ENCODE peak calls at places on chromosomes 6 and 20, in eight cellular contexts. Z, U, H, N, E, W, C and Y are unnamed samples.

GRCh38 chr6:158457616-158458278 is 102.1 kb upstream of the TMEM181 start:
- DNase-seq in Z (no peak), U (no peak), H (no peak), N (peak; percentile 11), E (no peak), W (no peak), C (no peak), Y (no peak)

GRCh38 chr6:132359891-132360290 is 41.4 kb downstream of the MOXD1 start:
- DNase-seq in Z (no peak), U (no peak), H (no peak), N (no peak), E (no peak), W (no peak), C (no peak), Y (no peak)

GRCh38 chr6:33840064-33840926 is 36.5 kb upstream of the MLN start:
- DNase-seq in Z (peak; percentile 70), U (peak; percentile 66), H (no peak), N (peak; percentile 99), E (peak; percentile 51), W (no peak), C (no peak), Y (peak; percentile 71)

GRCh38 chr20:10501377-10501776 is 66.3 kb downstream of the SLX4IP start:
- DNase-seq in Z (no peak), U (no peak), H (no peak), N (no peak), E (no peak), W (no peak), C (no peak), Y (no peak)

GRCh38 chr6:107246972-107247615 is 131.8 kb upstream of the BEND3 start:
- DNase-seq in Z (no peak), U (no peak), H (no peak), N (no peak), E (no peak), W (no peak), C (no peak), Y (no peak)

GRCh38 chr20:61419010-61419409 is 166.9 kb downstream of the CDH4 start:
- DNase-seq in Z (no peak), U (no peak), H (no peak), N (no peak), E (no peak), W (no peak), C (peak; percentile 53), Y (no peak)

GRCh38 chr20:38659613-38659880 is 57.9 kb downstream of the ARHGAP40 start:
- DNase-seq in Z (no peak), U (no peak), H (no peak), N (no peak), E (no peak), W (no peak), C (no peak), Y (no peak)

GRCh38 chr6:144285548-144285797 is 338 bp downstream of the UTRN start:
- DNase-seq in Z (no peak), U (no peak), H (no peak), N (no peak), E (no peak), W (no peak), C (no peak), Y (no peak)

GRCh38 chr20:62896526-62896925 is 29.8 kb downstream of the DIDO1 start:
- DNase-seq in Z (no peak), U (no peak), H (no peak), N (no peak), E (no peak), W (no peak), C (no peak), Y (no peak)

GRCh38 chr6:169161572-169162167 is 92.0 kb downstream of the THBS2 start:
- DNase-seq in Z (peak; percentile 15), U (no peak), H (peak; percentile 70), N (no peak), E (no peak), W (peak; percentile 73), C (peak; percentile 51), Y (no peak)

GRCh38 chr6:40806479-40806878 is 219.3 kb upstream of the LRFN2 start:
- DNase-seq in Z (no peak), U (no peak), H (no peak), N (peak; percentile 14), E (no peak), W (no peak), C (no peak), Y (no peak)

GRCh38 chr20:51206032-51206662 is 183.2 kb upstream of the KCNG1 start:
- DNase-seq in Z (no peak), U (no peak), H (no peak), N (no peak), E (no peak), W (no peak), C (no peak), Y (no peak)

GRCh38 chr6:157265630-157266029 is 57.7 kb downstream of the TMEM242 start:
- DNase-seq in Z (no peak), U (no peak), H (peak; percentile 31), N (no peak), E (no peak), W (no peak), C (no peak), Y (no peak)

GRCh38 chr6:147561742-147562141 is 53.3 kb downstream of the SAMD5 start:
- DNase-seq in Z (no peak), U (no peak), H (no peak), N (no peak), E (no peak), W (no peak), C (no peak), Y (no peak)

GRCh38 chr6:36350082-36350481 is 13.4 kb upstream of the BNIP5 start:
- DNase-seq in Z (no peak), U (no peak), H (no peak), N (no peak), E (peak; percentile 28), W (no peak), C (no peak), Y (no peak)

GRCh38 chr6:149831380-149831820 is 32.8 kb downstream of the LRP11 start:
- DNase-seq in Z (no peak), U (no peak), H (no peak), N (no peak), E (no peak), W (no peak), C (no peak), Y (no peak)

GRCh38 chr6:134830945-134831344 is 119.0 kb downstream of the ALDH8A1 start:
- DNase-seq in Z (no peak), U (peak; percentile 17), H (no peak), N (no peak), E (no peak), W (no peak), C (no peak), Y (no peak)

GRCh38 chr20:6831461-6831860 is 64.0 kb downstream of the BMP2 start:
- DNase-seq in Z (no peak), U (no peak), H (no peak), N (no peak), E (no peak), W (no peak), C (no peak), Y (no peak)

GRCh38 chr6:98945311-98946005 is 2.3 kb downstream of the FBXL4 start:
- DNase-seq in Z (no peak), U (no peak), H (no peak), N (no peak), E (no peak), W (no peak), C (no peak), Y (peak; percentile 10)

GRCh38 chr6:98941319-98941718 is 6.4 kb downstream of the FBXL4 start:
- DNase-seq in Z (no peak), U (no peak), H (no peak), N (no peak), E (no peak), W (no peak), C (no peak), Y (no peak)

GRCh38 chr6:98944598-98945011 is 3.1 kb downstream of the FBXL4 start:
- DNase-seq in Z (no peak), U (no peak), H (no peak), N (peak; percentile 28), E (no peak), W (no peak), C (no peak), Y (no peak)

GRCh38 chr6:98944168-98944567 is 3.6 kb downstream of the FBXL4 start:
- DNase-seq in Z (no peak), U (no peak), H (no peak), N (no peak), E (no peak), W (no peak), C (no peak), Y (no peak)

GRCh38 chr6:98942263-98942803 is 5.4 kb downstream of the FBXL4 start:
- DNase-seq in Z (no peak), U (no peak), H (no peak), N (no peak), E (no peak), W (no peak), C (no peak), Y (no peak)
- TF ChIP-seq CTCF in Z (no peak), U (no peak), H (no peak), N (peak; percentile 27), E (no peak), W (no peak), C (no peak), Y (no peak)

DNA sequence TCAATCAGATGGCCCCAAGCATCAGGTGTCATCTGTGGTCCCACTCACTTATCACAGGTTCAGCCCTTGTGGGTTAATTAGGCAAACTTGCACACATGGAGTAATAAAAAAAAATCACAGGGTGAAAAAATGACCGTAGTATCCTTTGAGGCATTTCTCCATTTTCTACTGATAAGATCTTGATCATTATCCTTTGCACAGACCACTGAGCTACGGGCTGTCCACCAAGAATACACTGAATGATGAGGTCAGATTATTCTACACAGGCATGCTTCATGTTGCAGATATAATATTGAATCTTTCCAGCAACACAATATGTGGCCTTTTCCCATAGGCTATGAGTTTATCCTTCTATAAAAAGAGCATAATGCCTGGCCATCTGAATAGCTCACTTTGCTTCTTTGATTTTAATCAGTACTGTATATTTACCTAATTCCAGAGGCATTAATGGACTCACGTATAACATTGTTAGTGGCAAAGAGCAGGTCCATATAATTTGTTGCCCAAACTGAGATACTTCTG is 168.9 kb downstream of the FRK start:
- DNase-seq in Z (no peak), U (no peak), H (no peak), N (no peak), E (no peak), W (no peak), C (no peak), Y (peak; percentile 9)
- TF ChIP-seq CTCF in Z (no peak), U (no peak), H (no peak), N (no peak), E (no peak), W (no peak), C (no peak), Y (no peak)

GRCh38 chr20:24992420-24993205 is at the start of gene APMAP:
- DNase-seq in Z (peak; percentile 98), U (peak; percentile 96), H (peak; percentile 97), N (peak; percentile 87), E (peak; percentile 98), W (peak; percentile 95), C (peak; percentile 99), Y (peak; percentile 95)
- TF ChIP-seq CTCF in Z (no peak), U (no peak), H (no peak), N (no peak), E (no peak), W (no peak), C (no peak), Y (no peak)

DNA sequence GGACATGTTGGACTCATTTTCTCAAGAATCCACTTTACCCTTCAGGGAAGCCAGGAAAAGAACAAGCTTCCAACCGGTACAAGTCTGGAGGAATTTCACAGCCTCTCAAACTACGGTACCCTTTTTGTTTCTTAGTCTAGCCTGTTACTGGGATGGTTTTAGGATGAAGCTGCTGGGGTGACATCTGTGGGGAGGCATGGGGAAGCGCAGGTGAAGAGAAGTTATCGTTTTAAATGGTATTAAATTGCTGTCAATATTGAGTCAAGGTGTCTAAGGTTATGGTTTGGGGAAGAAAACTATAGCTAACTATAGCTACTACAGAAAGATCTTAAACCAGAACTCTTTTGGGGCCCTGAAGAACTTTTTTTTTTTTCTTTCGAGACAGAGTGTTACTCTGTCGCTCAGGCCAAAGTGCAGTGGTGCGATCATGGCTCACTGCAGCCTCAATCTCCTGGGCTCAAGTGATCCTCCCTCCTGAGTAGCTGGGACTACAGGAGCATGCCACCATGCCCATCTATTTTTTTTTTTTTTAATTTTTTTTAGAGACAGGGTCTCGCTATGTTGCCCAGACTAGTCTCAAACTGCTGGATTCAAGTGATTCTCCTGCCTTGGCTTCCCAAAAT is 128.7 kb downstream of the RIN2 start:
- DNase-seq in Z (no peak), U (no peak), H (no peak), N (peak; percentile 33), E (no peak), W (no peak), C (no peak), Y (no peak)
- TF ChIP-seq CTCF in Z (no peak), U (no peak), H (no peak), N (peak; percentile 32), E (no peak), W (no peak), C (no peak), Y (no peak)